ENCODE peak calls at places on chromosome 1, in five cellular contexts. One of them, this sample, is unnamed.

GRCh38 chr1:24003331-24003972 is 23.3 kb upstream of the SRSF10 start:
- DNase-seq in activated CD4-positive, alpha-beta T cell treated with anti-CD3 and anti-CD28 coated beads, Interleukin-2, amount 50 U/mL, for 24 hours: no peak
- DNase-seq in activated T-cell treated with anti-CD3 and anti-CD28 coated beads, Interleukin-2, amount 50 U/mL, for 72 hours: no peak
- DNase-seq in stimulated activated CD8-positive, alpha-beta memory T cell treated with anti-CD3 and anti-CD28 coated beads, Interleukin-15, amount 100 ng/mL, for 24 hours: no peak
- DNase-seq in iris pigment epithelial cell: peak; percentile 93
- DNase-seq in this sample: no peak

GRCh38 chr1:156262461-156263287 is 14.8 kb upstream of the PAQR6 start:
- DNase-seq in activated T-cell treated with anti-CD3 and anti-CD28 coated beads, Interleukin-2, amount 50 U/mL, for 72 hours: no peak
- DNase-seq in iris pigment epithelial cell: peak; percentile 82
- DNase-seq in activated CD4-positive, alpha-beta T cell treated with anti-CD3 and anti-CD28 coated beads, Interleukin-2, amount 50 U/mL, for 24 hours: no peak
- DNase-seq in stimulated activated CD8-positive, alpha-beta memory T cell treated with anti-CD3 and anti-CD28 coated beads, Interleukin-15, amount 100 ng/mL, for 24 hours: no peak
- DNase-seq in this sample: no peak

GRCh38 chr1:227788279-227789041 is 27.0 kb upstream of the PRSS38 start:
- DNase-seq in activated T-cell treated with anti-CD3 and anti-CD28 coated beads, Interleukin-2, amount 50 U/mL, for 72 hours: peak; percentile 78
- DNase-seq in activated CD4-positive, alpha-beta T cell treated with anti-CD3 and anti-CD28 coated beads, Interleukin-2, amount 50 U/mL, for 24 hours: no peak
- DNase-seq in stimulated activated CD8-positive, alpha-beta memory T cell treated with anti-CD3 and anti-CD28 coated beads, Interleukin-15, amount 100 ng/mL, for 24 hours: peak; percentile 43
- DNase-seq in iris pigment epithelial cell: peak; percentile 44
- DNase-seq in this sample: peak; percentile 64

GRCh38 chr1:213617133-213617532 is 370.6 kb upstream of the PROX1 start:
- DNase-seq in activated CD4-positive, alpha-beta T cell treated with anti-CD3 and anti-CD28 coated beads, Interleukin-2, amount 50 U/mL, for 24 hours: no peak
- DNase-seq in stimulated activated CD8-positive, alpha-beta memory T cell treated with anti-CD3 and anti-CD28 coated beads, Interleukin-15, amount 100 ng/mL, for 24 hours: no peak
- DNase-seq in iris pigment epithelial cell: no peak
- DNase-seq in activated T-cell treated with anti-CD3 and anti-CD28 coated beads, Interleukin-2, amount 50 U/mL, for 72 hours: no peak
- DNase-seq in this sample: no peak

GRCh38 chr1:190376067-190376466 is 101.6 kb downstream of the BRINP3 start:
- DNase-seq in activated T-cell treated with anti-CD3 and anti-CD28 coated beads, Interleukin-2, amount 50 U/mL, for 72 hours: no peak
- DNase-seq in iris pigment epithelial cell: no peak
- DNase-seq in activated CD4-positive, alpha-beta T cell treated with anti-CD3 and anti-CD28 coated beads, Interleukin-2, amount 50 U/mL, for 24 hours: no peak
- DNase-seq in stimulated activated CD8-positive, alpha-beta memory T cell treated with anti-CD3 and anti-CD28 coated beads, Interleukin-15, amount 100 ng/mL, for 24 hours: no peak
- DNase-seq in this sample: no peak

GRCh38 chr1:23423415-23424170 is 955 bp downstream of the TCEA3 start:
- DNase-seq in stimulated activated CD8-positive, alpha-beta memory T cell treated with anti-CD3 and anti-CD28 coated beads, Interleukin-15, amount 100 ng/mL, for 24 hours: no peak
- DNase-seq in activated CD4-positive, alpha-beta T cell treated with anti-CD3 and anti-CD28 coated beads, Interleukin-2, amount 50 U/mL, for 24 hours: no peak
- DNase-seq in iris pigment epithelial cell: no peak
- DNase-seq in activated T-cell treated with anti-CD3 and anti-CD28 coated beads, Interleukin-2, amount 50 U/mL, for 72 hours: peak; percentile 10
- DNase-seq in this sample: peak; percentile 73

GRCh38 chr1:178243119-178243518 is 149.2 kb downstream of the RASAL2 start:
- DNase-seq in stimulated activated CD8-positive, alpha-beta memory T cell treated with anti-CD3 and anti-CD28 coated beads, Interleukin-15, amount 100 ng/mL, for 24 hours: no peak
- DNase-seq in activated CD4-positive, alpha-beta T cell treated with anti-CD3 and anti-CD28 coated beads, Interleukin-2, amount 50 U/mL, for 24 hours: no peak
- DNase-seq in iris pigment epithelial cell: no peak
- DNase-seq in activated T-cell treated with anti-CD3 and anti-CD28 coated beads, Interleukin-2, amount 50 U/mL, for 72 hours: no peak
- DNase-seq in this sample: no peak

GRCh38 chr1:198157847-198158765 is 1.3 kb downstream of the NEK7 start:
- DNase-seq in activated T-cell treated with anti-CD3 and anti-CD28 coated beads, Interleukin-2, amount 50 U/mL, for 72 hours: no peak
- DNase-seq in stimulated activated CD8-positive, alpha-beta memory T cell treated with anti-CD3 and anti-CD28 coated beads, Interleukin-15, amount 100 ng/mL, for 24 hours: no peak
- DNase-seq in iris pigment epithelial cell: peak; percentile 63
- DNase-seq in activated CD4-positive, alpha-beta T cell treated with anti-CD3 and anti-CD28 coated beads, Interleukin-2, amount 50 U/mL, for 24 hours: no peak
- DNase-seq in this sample: peak; percentile 23

GRCh38 chr1:96309783-96310182 is 411.8 kb upstream of the PTBP2 start:
- DNase-seq in activated CD4-positive, alpha-beta T cell treated with anti-CD3 and anti-CD28 coated beads, Interleukin-2, amount 50 U/mL, for 24 hours: no peak
- DNase-seq in activated T-cell treated with anti-CD3 and anti-CD28 coated beads, Interleukin-2, amount 50 U/mL, for 72 hours: no peak
- DNase-seq in iris pigment epithelial cell: peak; percentile 92
- DNase-seq in stimulated activated CD8-positive, alpha-beta memory T cell treated with anti-CD3 and anti-CD28 coated beads, Interleukin-15, amount 100 ng/mL, for 24 hours: no peak
- DNase-seq in this sample: no peak